ENCODE peak calls at places on chromosomes 6 and 20, in seven cellular contexts. T is IMR-90, J is H1, X is neuronal stem cell, F is mesendoderm, Z is H9, A is trophoblast cell. O is an unnamed sample.

GRCh38 chr6:35027807-35028206 is 113.3 kb downstream of the TCP11 start:
- DNase-seq in T (no peak), J (no peak), X (no peak), F (no peak), Z (no peak), A (no peak), O (no peak)

GRCh38 chr6:96089173-96089572 is 73.4 kb downstream of the FUT9 start:
- DNase-seq in T (no peak), J (no peak), X (peak), F (peak), Z (peak), A (peak), O (no peak)

GRCh38 chr6:54846243-54846856 is at the start of gene FAM83B:
- DNase-seq in T (no peak), J (peak), X (peak), F (peak), Z (peak), A (peak), O (peak)

GRCh38 chr20:34074101-34074760 is 37.8 kb downstream of the EIF2S2 start:
- DNase-seq in T (peak), J (no peak), X (no peak), F (peak), Z (no peak), A (no peak), O (peak)

GRCh38 chr6:110731196-110731595 is 84.1 kb downstream of the CDK19 start:
- DNase-seq in T (no peak), J (no peak), X (no peak), F (no peak), Z (no peak), A (no peak), O (no peak)

GRCh38 chr6:56540950-56541600 is 101.6 kb downstream of the DST start:
- DNase-seq in T (peak), J (no peak), X (no peak), F (no peak), Z (no peak), A (no peak), O (no peak)

GRCh38 chr6:29014729-29015608 is 9.9 kb upstream of the ZNF311 start:
- DNase-seq in T (no peak), J (no peak), X (no peak), F (peak), Z (no peak), A (no peak), O (no peak)

GRCh38 chr6:107179004-107179403 is 63.7 kb upstream of the BEND3 start:
- DNase-seq in T (peak), J (no peak), X (no peak), F (no peak), Z (no peak), A (no peak), O (peak)

GRCh38 chr6:139757766-139758655 is 383.6 kb upstream of the CITED2 start:
- DNase-seq in T (peak), J (no peak), X (no peak), F (no peak), Z (no peak), A (no peak), O (no peak)

GRCh38 chr6:128919412-128919811 is 36.5 kb downstream of the LAMA2 start:
- DNase-seq in T (peak), J (no peak), X (no peak), F (no peak), Z (no peak), A (no peak), O (no peak)

GRCh38 chr6:128918886-128919285 is 35.9 kb downstream of the LAMA2 start:
- DNase-seq in T (no peak), J (no peak), X (no peak), F (no peak), Z (no peak), A (no peak), O (no peak)

GRCh38 chr6:128919831-128920230 is 36.9 kb downstream of the LAMA2 start:
- DNase-seq in T (no peak), J (no peak), X (no peak), F (no peak), Z (no peak), A (no peak), O (no peak)

GRCh38 chr6:128914051-128914450 is 31.1 kb downstream of the LAMA2 start:
- DNase-seq in T (no peak), J (no peak), X (no peak), F (no peak), Z (no peak), A (no peak), O (no peak)
- H4K8ac ChIP-seq in T (no peak), J (no peak), X (no peak), F (no peak), Z (no peak), A (no peak), O (no peak)

GRCh38 chr20:36400901-36401300 is 94.8 kb downstream of the DLGAP4 start:
- DNase-seq in T (no peak), J (no peak), X (no peak), F (no peak), Z (peak), A (no peak), O (no peak)

GRCh38 chr20:36405255-36405654 is 99.1 kb downstream of the DLGAP4 start:
- DNase-seq in T (peak), J (no peak), X (no peak), F (no peak), Z (no peak), A (no peak), O (no peak)

GRCh38 chr20:36404435-36404978 is 98.4 kb downstream of the DLGAP4 start:
- DNase-seq in T (no peak), J (no peak), X (no peak), F (no peak), Z (no peak), A (no peak), O (no peak)

GRCh38 chr20:36401336-36401735 is 95.2 kb downstream of the DLGAP4 start:
- DNase-seq in T (no peak), J (no peak), X (no peak), F (no peak), Z (no peak), A (no peak), O (no peak)

GRCh38 chr20:36402708-36403107 is 96.6 kb downstream of the DLGAP4 start:
- DNase-seq in T (no peak), J (no peak), X (no peak), F (no peak), Z (no peak), A (no peak), O (no peak)
- H3K4ac ChIP-seq in T (no peak), J (no peak), X (no peak), F (no peak), Z (no peak), A (no peak), O (no peak)

GRCh38 chr20:6397115-6397514 is 274.3 kb upstream of the FERMT1 start:
- DNase-seq in T (no peak), J (no peak), X (no peak), F (peak), Z (no peak), A (no peak), O (no peak)

GRCh38 chr20:6407163-6407562 is 284.3 kb upstream of the FERMT1 start:
- DNase-seq in T (peak), J (no peak), X (no peak), F (no peak), Z (no peak), A (no peak), O (no peak)

GRCh38 chr20:6402026-6402425 is 279.2 kb upstream of the FERMT1 start:
- DNase-seq in T (peak), J (no peak), X (no peak), F (no peak), Z (no peak), A (no peak), O (peak)
- H3K9ac ChIP-seq in T (no peak), J (no peak), X (no peak), F (no peak), Z (no peak), A (no peak), O (no peak)

DNA sequence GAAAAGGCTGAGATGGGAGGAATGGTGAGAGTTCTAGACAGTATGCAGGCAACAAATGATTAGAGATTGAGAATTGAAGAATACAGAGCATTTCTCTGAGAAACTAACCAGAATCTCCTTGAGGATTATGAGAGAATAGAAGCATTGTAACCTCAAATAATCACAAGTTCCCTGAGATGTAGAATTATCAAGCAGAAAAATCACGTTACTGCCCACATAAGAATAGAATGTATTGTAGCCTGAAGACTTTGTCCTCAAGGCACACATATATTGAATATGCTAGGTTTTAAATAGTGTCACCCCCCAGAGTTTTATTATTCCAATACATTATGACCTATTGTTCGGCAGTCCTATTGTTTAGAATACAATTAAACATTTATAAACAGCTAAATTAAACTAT is 57.2 kb downstream of the CNKSR3 start:
- DNase-seq in T (no peak), J (no peak), X (no peak), F (no peak), Z (no peak), A (no peak), O (no peak)
- H4K8ac ChIP-seq in T (no peak), J (no peak), X (no peak), F (no peak), Z (no peak), A (no peak), O (no peak)

DNA sequence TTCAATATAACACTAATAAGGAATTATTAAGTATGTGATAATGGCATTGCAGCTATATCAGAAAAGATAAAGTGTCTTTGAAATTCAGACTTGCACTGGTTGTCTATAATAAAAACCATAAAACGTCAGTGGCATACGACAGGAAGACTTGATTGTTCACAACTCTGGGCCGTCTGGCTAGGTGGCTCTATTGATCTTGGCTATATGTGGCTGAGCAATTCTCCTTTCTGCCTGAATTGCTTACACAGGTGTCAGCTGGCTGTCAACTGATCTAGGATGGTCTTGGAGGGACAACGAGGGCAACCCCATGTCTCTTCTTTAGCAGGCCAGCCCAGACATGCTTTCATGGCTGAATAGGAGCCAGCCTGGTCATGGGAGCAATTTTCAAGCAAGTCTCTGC is 359.1 kb downstream of the QKI start:
- DNase-seq in T (no peak), J (no peak), X (no peak), F (no peak), Z (no peak), A (no peak), O (no peak)
- H3K4ac ChIP-seq in T (no peak), J (no peak), X (no peak), F (no peak), Z (no peak), A (no peak), O (no peak)

GRCh38 chr6:30829639-30830250 is 54.6 kb upstream of the DDR1 start:
- DNase-seq in T (no peak), J (no peak), X (no peak), F (peak), Z (peak), A (no peak), O (no peak)
- H3K9ac ChIP-seq in T (no peak), J (no peak), X (no peak), F (no peak), Z (no peak), A (no peak), O (no peak)